ENCODE peak calls at places on chromosomes 6 and 20, in nine cellular contexts. One of them, this sample, is unnamed.

GRCh38 chr20:39067526-39068216 is 105.5 kb downstream of the DHX35 start:
- DNase-seq in NCI-H345: no peak
- DNase-seq in GM12865: no peak
- DNase-seq in AG10803: peak; percentile 8
- DNase-seq in NCI-H1105: no peak
- DNase-seq in G401: no peak
- DNase-seq in KBM-7: no peak
- DNase-seq in DMS153: no peak
- DNase-seq in endothelial cell of umbilical vein: no peak
- DNase-seq in this sample: no peak

GRCh38 chr6:101762851-101763250 is 369.3 kb downstream of the GRIK2 start:
- DNase-seq in AG10803: no peak
- DNase-seq in NCI-H1105: no peak
- DNase-seq in KBM-7: no peak
- DNase-seq in G401: peak; percentile 67
- DNase-seq in DMS153: no peak
- DNase-seq in GM12865: no peak
- DNase-seq in NCI-H345: no peak
- DNase-seq in endothelial cell of umbilical vein: no peak
- DNase-seq in this sample: no peak

GRCh38 chr6:70673601-70674000 is 5.9 kb downstream of the SMAP1 start:
- DNase-seq in GM12865: no peak
- DNase-seq in NCI-H1105: no peak
- DNase-seq in NCI-H345: no peak
- DNase-seq in DMS153: no peak
- DNase-seq in endothelial cell of umbilical vein: peak; percentile 25
- DNase-seq in G401: no peak
- DNase-seq in AG10803: peak; percentile 25
- DNase-seq in KBM-7: no peak
- DNase-seq in this sample: no peak

GRCh38 chr6:73566954-73567591 is 46.2 kb upstream of the EEF1A1 start:
- DNase-seq in NCI-H345: no peak
- DNase-seq in endothelial cell of umbilical vein: peak; percentile 32
- DNase-seq in DMS153: no peak
- DNase-seq in GM12865: no peak
- DNase-seq in NCI-H1105: no peak
- DNase-seq in AG10803: peak; percentile 84
- DNase-seq in KBM-7: no peak
- DNase-seq in G401: no peak
- DNase-seq in this sample: no peak

GRCh38 chr20:53598140-53599038 is 4.8 kb upstream of the ZNF217 start:
- DNase-seq in DMS153: no peak
- DNase-seq in KBM-7: no peak
- DNase-seq in GM12865: peak; percentile 63
- DNase-seq in endothelial cell of umbilical vein: no peak
- DNase-seq in G401: no peak
- DNase-seq in AG10803: no peak
- DNase-seq in NCI-H1105: no peak
- DNase-seq in NCI-H345: no peak
- DNase-seq in this sample: no peak

GRCh38 chr6:100464910-100465700 is at the start of gene SIM1:
- DNase-seq in GM12865: peak; percentile 69
- DNase-seq in NCI-H345: peak; percentile 39
- DNase-seq in KBM-7: no peak
- DNase-seq in AG10803: peak; percentile 94
- DNase-seq in DMS153: peak; percentile 67
- DNase-seq in endothelial cell of umbilical vein: peak; percentile 91
- DNase-seq in NCI-H1105: no peak
- DNase-seq in G401: peak; percentile 15
- DNase-seq in this sample: no peak

GRCh38 chr6:105786449-105786848 is 299.7 kb upstream of the PRDM1 start:
- DNase-seq in KBM-7: peak; percentile 31
- DNase-seq in G401: no peak
- DNase-seq in NCI-H345: no peak
- DNase-seq in AG10803: no peak
- DNase-seq in endothelial cell of umbilical vein: no peak
- DNase-seq in GM12865: no peak
- DNase-seq in NCI-H1105: no peak
- DNase-seq in DMS153: no peak
- DNase-seq in this sample: peak; percentile 74

GRCh38 chr6:1263039-1263849 is 48.7 kb upstream of the FOXQ1 start:
- DNase-seq in G401: no peak
- DNase-seq in NCI-H1105: no peak
- DNase-seq in KBM-7: no peak
- DNase-seq in GM12865: no peak
- DNase-seq in NCI-H345: no peak
- DNase-seq in AG10803: peak; percentile 61
- DNase-seq in endothelial cell of umbilical vein: no peak
- DNase-seq in DMS153: no peak
- DNase-seq in this sample: peak; percentile 61

GRCh38 chr6:80465513-80465912 is 359.0 kb downstream of the BCKDHB start:
- DNase-seq in G401: no peak
- DNase-seq in GM12865: no peak
- DNase-seq in NCI-H1105: no peak
- DNase-seq in DMS153: no peak
- DNase-seq in AG10803: no peak
- DNase-seq in endothelial cell of umbilical vein: no peak
- DNase-seq in KBM-7: no peak
- DNase-seq in NCI-H345: no peak
- DNase-seq in this sample: no peak

GRCh38 chr20:2825770-2826169 is 9.6 kb downstream of the TMEM239 start:
- DNase-seq in AG10803: no peak
- DNase-seq in G401: no peak
- DNase-seq in GM12865: no peak
- DNase-seq in KBM-7: no peak
- DNase-seq in NCI-H1105: no peak
- DNase-seq in endothelial cell of umbilical vein: no peak
- DNase-seq in NCI-H345: no peak
- DNase-seq in DMS153: no peak
- DNase-seq in this sample: no peak

GRCh38 chr20:35252037-35252461 is 25.6 kb downstream of the MMP24 start:
- DNase-seq in DMS153: no peak
- DNase-seq in NCI-H1105: no peak
- DNase-seq in KBM-7: no peak
- DNase-seq in GM12865: peak; percentile 79
- DNase-seq in endothelial cell of umbilical vein: no peak
- DNase-seq in G401: no peak
- DNase-seq in NCI-H345: no peak
- DNase-seq in AG10803: no peak
- DNase-seq in this sample: no peak

GRCh38 chr20:4069741-4070140 is 54.4 kb upstream of the RNF24 start:
- DNase-seq in G401: no peak
- DNase-seq in GM12865: no peak
- DNase-seq in DMS153: no peak
- DNase-seq in NCI-H1105: no peak
- DNase-seq in endothelial cell of umbilical vein: no peak
- DNase-seq in AG10803: peak; percentile 37
- DNase-seq in KBM-7: no peak
- DNase-seq in NCI-H345: no peak
- DNase-seq in this sample: no peak

GRCh38 chr6:150026976-150027805 is 1.9 kb upstream of the RAET1L start:
- DNase-seq in G401: no peak
- DNase-seq in GM12865: no peak
- DNase-seq in endothelial cell of umbilical vein: no peak
- DNase-seq in AG10803: no peak
- DNase-seq in NCI-H1105: no peak
- DNase-seq in KBM-7: no peak
- DNase-seq in NCI-H345: no peak
- DNase-seq in DMS153: no peak
- DNase-seq in this sample: no peak

GRCh38 chr6:140636698-140637402 is 1262.4 kb upstream of the CITED2 start:
- DNase-seq in endothelial cell of umbilical vein: no peak
- DNase-seq in KBM-7: no peak
- DNase-seq in DMS153: peak; percentile 76
- DNase-seq in NCI-H1105: no peak
- DNase-seq in AG10803: no peak
- DNase-seq in GM12865: no peak
- DNase-seq in G401: peak; percentile 3
- DNase-seq in NCI-H345: peak; percentile 46
- DNase-seq in this sample: no peak

GRCh38 chr20:39112196-39112743 is 150.1 kb downstream of the DHX35 start:
- DNase-seq in G401: peak; percentile 34
- DNase-seq in DMS153: peak; percentile 72
- DNase-seq in NCI-H1105: peak; percentile 7
- DNase-seq in NCI-H345: peak; percentile 37
- DNase-seq in GM12865: peak; percentile 59
- DNase-seq in endothelial cell of umbilical vein: peak; percentile 41
- DNase-seq in KBM-7: peak; percentile 39
- DNase-seq in AG10803: peak; percentile 12
- DNase-seq in this sample: peak; percentile 5

GRCh38 chr6:142331601-142332000 is 29.8 kb downstream of the ADGRG6 start:
- DNase-seq in endothelial cell of umbilical vein: peak; percentile 75
- DNase-seq in DMS153: no peak
- DNase-seq in G401: no peak
- DNase-seq in KBM-7: no peak
- DNase-seq in NCI-H345: no peak
- DNase-seq in AG10803: no peak
- DNase-seq in NCI-H1105: no peak
- DNase-seq in GM12865: no peak
- DNase-seq in this sample: no peak

GRCh38 chr6:108723594-108723993 is 124.6 kb upstream of the ARMC2 start:
- DNase-seq in DMS153: no peak
- DNase-seq in GM12865: no peak
- DNase-seq in G401: no peak
- DNase-seq in NCI-H345: no peak
- DNase-seq in AG10803: no peak
- DNase-seq in KBM-7: no peak
- DNase-seq in endothelial cell of umbilical vein: no peak
- DNase-seq in NCI-H1105: no peak
- DNase-seq in this sample: no peak

GRCh38 chr6:136599324-136600011 is 49.2 kb upstream of the MAP7 start:
- DNase-seq in GM12865: no peak
- DNase-seq in NCI-H345: no peak
- DNase-seq in DMS153: no peak
- DNase-seq in G401: peak; percentile 55
- DNase-seq in NCI-H1105: no peak
- DNase-seq in endothelial cell of umbilical vein: no peak
- DNase-seq in AG10803: peak; percentile 77
- DNase-seq in KBM-7: no peak
- DNase-seq in this sample: no peak

GRCh38 chr20:19073584-19074198 is 138.8 kb upstream of the SLC24A3 start:
- DNase-seq in KBM-7: peak; percentile 11
- DNase-seq in NCI-H1105: no peak
- DNase-seq in NCI-H345: peak; percentile 9
- DNase-seq in AG10803: no peak
- DNase-seq in G401: no peak
- DNase-seq in endothelial cell of umbilical vein: no peak
- DNase-seq in GM12865: peak; percentile 35
- DNase-seq in DMS153: peak; percentile 9
- DNase-seq in this sample: no peak

GRCh38 chr6:168060521-168060931 is 18.5 kb downstream of the FRMD1 start:
- DNase-seq in NCI-H1105: no peak
- DNase-seq in DMS153: peak; percentile 75
- DNase-seq in NCI-H345: peak; percentile 38
- DNase-seq in GM12865: no peak
- DNase-seq in KBM-7: no peak
- DNase-seq in endothelial cell of umbilical vein: no peak
- DNase-seq in G401: peak; percentile 55
- DNase-seq in AG10803: peak; percentile 65
- DNase-seq in this sample: no peak

GRCh38 chr6:90221403-90221802 is 75.2 kb downstream of the BACH2 start:
- DNase-seq in endothelial cell of umbilical vein: no peak
- DNase-seq in GM12865: no peak
- DNase-seq in AG10803: no peak
- DNase-seq in NCI-H1105: no peak
- DNase-seq in NCI-H345: no peak
- DNase-seq in KBM-7: no peak
- DNase-seq in DMS153: no peak
- DNase-seq in G401: no peak
- DNase-seq in this sample: no peak

GRCh38 chr6:134512946-134513345 is 195.0 kb upstream of the SGK1 start:
- DNase-seq in AG10803: peak; percentile 3
- DNase-seq in GM12865: no peak
- DNase-seq in KBM-7: no peak
- DNase-seq in G401: no peak
- DNase-seq in endothelial cell of umbilical vein: peak; percentile 50
- DNase-seq in NCI-H1105: no peak
- DNase-seq in DMS153: no peak
- DNase-seq in NCI-H345: no peak
- DNase-seq in this sample: no peak

GRCh38 chr20:14919473-14920157 is 582.2 kb upstream of the FLRT3 start:
- DNase-seq in endothelial cell of umbilical vein: peak; percentile 52
- DNase-seq in DMS153: peak; percentile 74
- DNase-seq in NCI-H345: peak; percentile 85
- DNase-seq in G401: peak; percentile 71
- DNase-seq in KBM-7: no peak
- DNase-seq in AG10803: peak; percentile 32
- DNase-seq in GM12865: no peak
- DNase-seq in NCI-H1105: peak; percentile 78
- DNase-seq in this sample: no peak

GRCh38 chr20:32229351-32229750 is 21.7 kb downstream of the POFUT1 start:
- DNase-seq in NCI-H345: no peak
- DNase-seq in G401: no peak
- DNase-seq in NCI-H1105: no peak
- DNase-seq in endothelial cell of umbilical vein: no peak
- DNase-seq in AG10803: no peak
- DNase-seq in KBM-7: no peak
- DNase-seq in DMS153: no peak
- DNase-seq in GM12865: no peak
- DNase-seq in this sample: no peak

GRCh38 chr20:41887500-41887899 is 269.3 kb upstream of the CHD6 start:
- DNase-seq in NCI-H1105: no peak
- DNase-seq in endothelial cell of umbilical vein: no peak
- DNase-seq in KBM-7: no peak
- DNase-seq in AG10803: no peak
- DNase-seq in GM12865: no peak
- DNase-seq in DMS153: no peak
- DNase-seq in G401: no peak
- DNase-seq in NCI-H345: no peak
- DNase-seq in this sample: no peak

GRCh38 chr6:157036245-157036681 is 259.1 kb downstream of the ARID1B start:
- DNase-seq in NCI-H1105: no peak
- DNase-seq in endothelial cell of umbilical vein: no peak
- DNase-seq in DMS153: no peak
- DNase-seq in KBM-7: peak; percentile 64
- DNase-seq in AG10803: peak; percentile 80
- DNase-seq in GM12865: no peak
- DNase-seq in G401: peak; percentile 71
- DNase-seq in NCI-H345: no peak
- DNase-seq in this sample: no peak

GRCh38 chr6:142045380-142046270 is 87.1 kb upstream of the GJE1 start:
- DNase-seq in DMS153: no peak
- DNase-seq in endothelial cell of umbilical vein: peak; percentile 26
- DNase-seq in GM12865: no peak
- DNase-seq in NCI-H1105: no peak
- DNase-seq in G401: no peak
- DNase-seq in KBM-7: no peak
- DNase-seq in AG10803: peak; percentile 74
- DNase-seq in NCI-H345: no peak
- DNase-seq in this sample: peak; percentile 8

GRCh38 chr6:148959008-148959407 is 212.2 kb downstream of the UST start:
- DNase-seq in DMS153: no peak
- DNase-seq in NCI-H1105: no peak
- DNase-seq in NCI-H345: no peak
- DNase-seq in AG10803: no peak
- DNase-seq in endothelial cell of umbilical vein: no peak
- DNase-seq in G401: no peak
- DNase-seq in KBM-7: no peak
- DNase-seq in GM12865: no peak
- DNase-seq in this sample: no peak

GRCh38 chr6:43492673-43493072 is 15.3 kb downstream of the TJAP1 start:
- DNase-seq in endothelial cell of umbilical vein: no peak
- DNase-seq in GM12865: no peak
- DNase-seq in NCI-H345: no peak
- DNase-seq in KBM-7: no peak
- DNase-seq in NCI-H1105: no peak
- DNase-seq in G401: no peak
- DNase-seq in DMS153: no peak
- DNase-seq in AG10803: peak; percentile 39
- DNase-seq in this sample: no peak

GRCh38 chr6:146028250-146028789 is 542 bp upstream of the GRM1 start:
- DNase-seq in AG10803: peak; percentile 44
- DNase-seq in NCI-H345: peak; percentile 7
- DNase-seq in GM12865: peak; percentile 37
- DNase-seq in NCI-H1105: no peak
- DNase-seq in G401: peak; percentile 78
- DNase-seq in DMS153: no peak
- DNase-seq in endothelial cell of umbilical vein: peak; percentile 52
- DNase-seq in KBM-7: peak; percentile 33
- DNase-seq in this sample: no peak

GRCh38 chr6:15473741-15474161 is 189.1 kb downstream of the DTNBP1 start:
- DNase-seq in DMS153: no peak
- DNase-seq in G401: peak; percentile 70
- DNase-seq in GM12865: no peak
- DNase-seq in KBM-7: no peak
- DNase-seq in NCI-H345: no peak
- DNase-seq in endothelial cell of umbilical vein: peak; percentile 62
- DNase-seq in NCI-H1105: no peak
- DNase-seq in AG10803: peak; percentile 88
- DNase-seq in this sample: no peak

This sample was measured in AML-193.